ENCODE peak calls at places on chromosome 15, in six cellular contexts. C, P, T, X, M and I are unnamed samples.
A peak's percentile ranks its signal among the peaks of the same experiment; 100 is the strongest.

GRCh38 chr15:61038387-61038786 is 190.7 kb downstream of the RORA start:
- DNase-seq in C (peak; percentile 53), P (peak; percentile 85), T (no peak), X (no peak), M (no peak), I (no peak)

GRCh38 chr15:96361309-96362000 is 31.0 kb downstream of the NR2F2 start:
- DNase-seq in C (no peak), P (no peak), T (no peak), X (peak; percentile 45), M (no peak), I (no peak)

GRCh38 chr15:68312701-68313204 is 35.2 kb downstream of the FEM1B start:
- DNase-seq in C (peak; percentile 24), P (peak; percentile 47), T (no peak), X (no peak), M (no peak), I (no peak)

GRCh38 chr15:75451202-75451673 is 252 bp downstream of the SIN3A start:
- DNase-seq in C (no peak), P (no peak), T (no peak), X (no peak), M (no peak), I (no peak)

GRCh38 chr15:74620636-74621545 is 5.3 kb downstream of the CLK3 start:
- DNase-seq in C (peak; percentile 64), P (peak; percentile 80), T (peak; percentile 17), X (peak; percentile 93), M (no peak), I (no peak)

GRCh38 chr15:85828026-85828597 is 33.4 kb upstream of the KLHL25 start:
- DNase-seq in C (no peak), P (no peak), T (no peak), X (no peak), M (no peak), I (no peak)

GRCh38 chr15:74812533-74812932 is at the start of gene LMAN1L:
- DNase-seq in C (no peak), P (no peak), T (no peak), X (no peak), M (no peak), I (no peak)

GRCh38 chr15:23869391-23869790 is 182.3 kb upstream of the NDN start:
- DNase-seq in C (peak; percentile 5), P (no peak), T (no peak), X (peak; percentile 92), M (peak; percentile 69), I (no peak)

GRCh38 chr15:85073556-85074194 is 92.0 kb downstream of the PDE8A start:
- DNase-seq in C (no peak), P (peak; percentile 17), T (no peak), X (no peak), M (no peak), I (peak; percentile 14)

GRCh38 chr15:91254766-91255165 is 154.7 kb downstream of the SV2B start:
- DNase-seq in C (no peak), P (no peak), T (no peak), X (no peak), M (no peak), I (no peak)

GRCh38 chr15:58190419-58190818 is 52.2 kb downstream of the AQP9 start:
- DNase-seq in C (no peak), P (no peak), T (no peak), X (no peak), M (no peak), I (no peak)

GRCh38 chr15:90059208-90059985 is 42.9 kb downstream of the IDH2 start:
- DNase-seq in C (no peak), P (no peak), T (no peak), X (peak; percentile 66), M (no peak), I (no peak)

GRCh38 chr15:83299462-83299861 is 15.0 kb upstream of the BNC1 start:
- DNase-seq in C (no peak), P (no peak), T (no peak), X (no peak), M (no peak), I (no peak)

GRCh38 chr15:82845686-82846085 is 36.3 kb downstream of the WHAMM start:
- DNase-seq in C (no peak), P (no peak), T (no peak), X (no peak), M (peak; percentile 30), I (no peak)

DNA sequence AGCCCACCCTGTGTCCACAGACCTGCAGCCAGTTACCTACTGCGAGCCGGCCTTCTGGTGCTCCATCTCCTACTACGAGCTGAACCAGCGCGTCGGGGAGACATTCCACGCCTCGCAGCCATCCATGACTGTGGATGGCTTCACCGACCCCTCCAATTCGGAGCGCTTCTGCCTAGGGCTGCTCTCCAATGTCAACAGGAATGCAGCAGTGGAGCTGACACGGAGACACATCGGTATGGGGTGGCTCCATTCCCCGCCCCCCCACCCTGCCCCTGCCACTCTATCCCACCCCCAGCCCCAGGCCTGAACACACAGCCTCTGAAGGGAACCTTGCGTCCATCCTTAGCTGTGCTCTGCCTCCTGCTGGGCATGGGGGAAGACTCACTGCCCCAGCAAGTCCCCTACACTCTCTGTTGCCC is 73.2 kb downstream of the AAGAB start:
- DNase-seq in C (no peak), P (no peak), T (no peak), X (no peak), M (peak; percentile 62), I (no peak)
- TF ChIP-seq CTCF in C (no peak), P (peak; percentile 3), T (no peak), X (no peak), M (no peak), I (no peak)

DNA sequence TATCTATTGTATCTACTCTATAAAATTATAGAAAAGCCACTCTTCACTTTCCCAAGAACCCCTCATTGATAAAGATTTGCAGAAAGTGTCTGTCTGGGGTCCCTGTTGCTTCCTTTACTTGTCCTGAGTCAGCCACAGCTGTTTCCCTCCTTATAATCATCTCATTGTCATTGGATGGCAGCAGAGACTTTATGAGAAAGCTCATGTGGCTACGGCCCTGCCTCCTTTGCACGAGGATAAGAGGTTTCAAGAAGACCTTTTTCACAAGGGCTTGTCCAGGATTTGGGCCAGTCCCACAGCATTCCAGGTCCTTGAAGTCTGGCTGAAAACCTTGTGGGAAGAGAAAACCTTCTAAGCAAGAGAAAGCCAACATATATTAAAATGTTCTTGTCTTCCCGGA is 41.9 kb upstream of the THBS1 start:
- DNase-seq in C (no peak), P (no peak), T (no peak), X (no peak), M (no peak), I (no peak)
- H3K4me3 ChIP-seq in C (no peak overlapping the region), P (no peak overlapping the region), T (no peak overlapping the region), X (no peak overlapping the region), M (no peak overlapping the region), I (no peak overlapping the region)

GRCh38 chr15:78223396-78224023 is 10.9 kb downstream of the ACSBG1 start:
- DNase-seq in C (no peak), P (no peak), T (no peak), X (no peak), M (peak; percentile 21), I (no peak)
- TF ChIP-seq CTCF in C (no peak), P (no peak), T (no peak), X (no peak), M (no peak), I (no peak)

GRCh38 chr15:51162865-51163762 is 68.4 kb upstream of the TNFAIP8L3 start:
- DNase-seq in C (peak; percentile 83), P (peak; percentile 82), T (peak; percentile 34), X (peak; percentile 82), M (no peak), I (no peak)
- H3K4me3 ChIP-seq in C (peak overlapping the region; percentile 11), P (peak overlapping the region; percentile 32), T (peak overlapping the region; percentile 53), X (no peak overlapping the region), M (no peak overlapping the region), I (no peak overlapping the region)

DNA sequence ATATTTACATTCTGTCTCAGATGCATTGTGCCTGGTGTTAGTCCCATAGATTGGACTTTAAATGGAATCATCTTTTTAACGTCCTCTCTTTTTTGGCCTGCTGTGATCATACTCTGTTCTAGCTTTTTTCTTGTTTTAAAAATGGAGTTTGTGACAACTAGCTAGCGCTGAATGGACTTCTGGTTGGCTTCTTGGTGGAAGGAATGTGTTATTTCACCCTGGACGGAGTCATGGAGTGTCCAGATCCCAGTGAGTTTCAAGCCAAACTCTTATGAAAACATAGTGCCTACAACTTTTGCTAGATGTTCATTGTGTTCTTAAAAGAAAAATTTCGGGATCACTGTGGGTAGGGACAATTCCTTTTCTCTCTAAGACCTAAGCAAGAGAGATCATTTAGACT is 192.6 kb downstream of the TCF12 start:
- DNase-seq in C (no peak), P (no peak), T (no peak), X (peak; percentile 41), M (no peak), I (no peak)
- TF ChIP-seq CTCF in C (peak; percentile 16), P (peak; percentile 15), T (peak; percentile 36), X (peak; percentile 36), M (peak; percentile 5), I (no peak)

DNA sequence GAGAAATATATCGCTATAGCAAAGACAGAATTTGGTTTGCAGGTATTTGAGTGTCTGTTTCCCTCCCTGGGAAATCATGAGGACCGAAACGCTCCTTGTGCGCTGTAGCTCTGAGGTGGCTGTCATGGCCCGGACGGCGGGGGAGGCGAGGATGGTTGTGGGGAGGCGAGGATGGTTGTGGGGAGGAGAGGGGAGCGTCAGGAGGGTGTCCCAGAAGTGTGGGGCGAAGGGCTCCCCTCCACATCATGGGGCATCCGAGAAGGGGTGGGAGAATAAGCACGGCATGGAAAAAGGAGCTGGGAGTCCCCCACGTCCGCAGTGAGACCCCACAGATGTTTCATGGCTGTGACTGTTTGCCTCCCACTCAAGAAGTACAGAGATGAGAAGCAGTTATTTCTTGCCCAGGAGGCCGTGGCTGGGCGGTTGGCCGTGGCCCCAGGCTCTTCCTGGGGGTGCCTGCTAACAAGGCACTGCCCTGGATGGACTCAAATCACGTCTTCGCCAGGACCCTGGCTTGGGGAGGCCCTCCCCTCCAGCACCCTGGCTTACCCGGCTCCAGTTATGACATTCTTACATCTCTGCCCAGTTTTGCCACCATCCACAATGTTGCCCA is 947 bp upstream of the ATP10A start:
- DNase-seq in C (no peak), P (no peak), T (no peak), X (no peak), M (no peak), I (no peak)
- H3K4me3 ChIP-seq in C (no peak overlapping the region), P (no peak overlapping the region), T (peak overlapping the region; percentile 92), X (peak overlapping the region; percentile 72), M (peak overlapping the region; percentile 60), I (peak overlapping the region; percentile 73)

GRCh38 chr15:97598353-97598798 is 362.1 kb upstream of the ARRDC4 start:
- DNase-seq in C (no peak), P (no peak), T (no peak), X (no peak), M (no peak), I (no peak)
- TF ChIP-seq CTCF in C (no peak), P (no peak), T (no peak), X (no peak), M (no peak), I (no peak)